ENCODE peak calls at places on chromosome X, in ten cellular contexts. One of them, this sample, is unnamed.

GRCh38 chrX:134570899-134571298 is 87.4 kb downstream of the PLAC1 start:
- DNase-seq in neural crest cell: no peak
- DNase-seq in AG04450: no peak
- DNase-seq in upper lobe of right lung: no peak
- DNase-seq in choroid plexus epithelial cell: no peak
- DNase-seq in GM13977: no peak
- DNase-seq in IMR-90: no peak
- DNase-seq in mammary epithelial cell: no peak
- DNase-seq in pancreas: no peak
- DNase-seq in lower leg skin: no peak
- DNase-seq in this sample: no peak

GRCh38 chrX:144637731-144638130 is 609.6 kb upstream of the SPANXN1 start:
- DNase-seq in neural crest cell: no peak
- DNase-seq in AG04450: no peak
- DNase-seq in upper lobe of right lung: no peak
- DNase-seq in choroid plexus epithelial cell: peak
- DNase-seq in GM13977: no peak
- DNase-seq in IMR-90: no peak
- DNase-seq in mammary epithelial cell: peak
- DNase-seq in pancreas: no peak
- DNase-seq in lower leg skin: no peak
- DNase-seq in this sample: no peak

GRCh38 chrX:132968282-132968681 is 9.9 kb upstream of the HS6ST2 start:
- DNase-seq in neural crest cell: no peak
- DNase-seq in AG04450: no peak
- DNase-seq in upper lobe of right lung: no peak
- DNase-seq in choroid plexus epithelial cell: peak
- DNase-seq in GM13977: no peak
- DNase-seq in IMR-90: no peak
- DNase-seq in mammary epithelial cell: no peak
- DNase-seq in pancreas: no peak
- DNase-seq in lower leg skin: no peak
- DNase-seq in this sample: no peak

GRCh38 chrX:16892504-16893362 is 22.6 kb upstream of the RBBP7 start:
- DNase-seq in neural crest cell: peak
- DNase-seq in AG04450: peak
- DNase-seq in upper lobe of right lung: no peak
- DNase-seq in choroid plexus epithelial cell: peak
- DNase-seq in GM13977: peak
- DNase-seq in IMR-90: peak
- DNase-seq in mammary epithelial cell: peak
- DNase-seq in pancreas: peak
- DNase-seq in lower leg skin: peak
- DNase-seq in this sample: peak

GRCh38 chrX:13001961-13002671 is 27.2 kb downstream of the TMSB4X start:
- DNase-seq in neural crest cell: no peak
- DNase-seq in AG04450: no peak
- DNase-seq in upper lobe of right lung: no peak
- DNase-seq in choroid plexus epithelial cell: no peak
- DNase-seq in GM13977: no peak
- DNase-seq in IMR-90: peak
- DNase-seq in mammary epithelial cell: peak
- DNase-seq in pancreas: no peak
- DNase-seq in lower leg skin: no peak
- DNase-seq in this sample: no peak

GRCh38 chrX:136812286-136812685 is 31.6 kb upstream of the ARHGEF6 start:
- DNase-seq in neural crest cell: no peak
- DNase-seq in AG04450: no peak
- DNase-seq in upper lobe of right lung: no peak
- DNase-seq in choroid plexus epithelial cell: peak
- DNase-seq in GM13977: no peak
- DNase-seq in IMR-90: peak
- DNase-seq in mammary epithelial cell: no peak
- DNase-seq in pancreas: no peak
- DNase-seq in lower leg skin: no peak
- DNase-seq in this sample: no peak

GRCh38 chrX:129717902-129718301 is 20.9 kb upstream of the XPNPEP2 start:
- DNase-seq in neural crest cell: no peak
- DNase-seq in AG04450: no peak
- DNase-seq in upper lobe of right lung: no peak
- DNase-seq in choroid plexus epithelial cell: peak
- DNase-seq in GM13977: no peak
- DNase-seq in IMR-90: peak
- DNase-seq in mammary epithelial cell: peak
- DNase-seq in pancreas: no peak
- DNase-seq in lower leg skin: peak
- DNase-seq in this sample: no peak

GRCh38 chrX:30309139-30309571 is at the start of gene NR0B1:
- DNase-seq in neural crest cell: no peak
- DNase-seq in AG04450: no peak
- DNase-seq in upper lobe of right lung: no peak
- DNase-seq in choroid plexus epithelial cell: no peak
- DNase-seq in GM13977: peak
- DNase-seq in IMR-90: no peak
- DNase-seq in mammary epithelial cell: no peak
- DNase-seq in pancreas: peak
- DNase-seq in lower leg skin: no peak
- DNase-seq in this sample: peak

GRCh38 chrX:10507181-10507580 is 113.2 kb downstream of the MID1 start:
- DNase-seq in neural crest cell: no peak
- DNase-seq in AG04450: no peak
- DNase-seq in upper lobe of right lung: no peak
- DNase-seq in choroid plexus epithelial cell: peak
- DNase-seq in GM13977: no peak
- DNase-seq in IMR-90: peak
- DNase-seq in mammary epithelial cell: peak
- DNase-seq in pancreas: no peak
- DNase-seq in lower leg skin: no peak
- DNase-seq in this sample: no peak

GRCh38 chrX:12327836-12328235 is 189.6 kb downstream of the FRMPD4 start:
- DNase-seq in neural crest cell: no peak
- DNase-seq in AG04450: no peak
- DNase-seq in upper lobe of right lung: no peak
- DNase-seq in choroid plexus epithelial cell: no peak
- DNase-seq in GM13977: no peak
- DNase-seq in IMR-90: peak
- DNase-seq in mammary epithelial cell: peak
- DNase-seq in pancreas: no peak
- DNase-seq in lower leg skin: no peak
- DNase-seq in this sample: no peak

GRCh38 chrX:9912341-9912740 is 54.8 kb upstream of the CLDN34 start:
- DNase-seq in neural crest cell: no peak
- DNase-seq in AG04450: no peak
- DNase-seq in upper lobe of right lung: no peak
- DNase-seq in choroid plexus epithelial cell: no peak
- DNase-seq in GM13977: no peak
- DNase-seq in IMR-90: peak
- DNase-seq in mammary epithelial cell: peak
- DNase-seq in pancreas: no peak
- DNase-seq in lower leg skin: no peak
- DNase-seq in this sample: peak

GRCh38 chrX:66912417-66912816 is 273.5 kb upstream of the EDA2R start:
- DNase-seq in neural crest cell: no peak
- DNase-seq in AG04450: no peak
- DNase-seq in upper lobe of right lung: no peak
- DNase-seq in choroid plexus epithelial cell: no peak
- DNase-seq in GM13977: no peak
- DNase-seq in IMR-90: no peak
- DNase-seq in mammary epithelial cell: no peak
- DNase-seq in pancreas: no peak
- DNase-seq in lower leg skin: no peak
- DNase-seq in this sample: no peak

GRCh38 chrX:66919280-66919832 is 280.5 kb upstream of the EDA2R start:
- DNase-seq in neural crest cell: no peak
- DNase-seq in AG04450: no peak
- DNase-seq in upper lobe of right lung: no peak
- DNase-seq in choroid plexus epithelial cell: no peak
- DNase-seq in GM13977: no peak
- DNase-seq in IMR-90: no peak
- DNase-seq in mammary epithelial cell: no peak
- DNase-seq in pancreas: no peak
- DNase-seq in lower leg skin: no peak
- DNase-seq in this sample: no peak

GRCh38 chrX:66918511-66918910 is 279.6 kb upstream of the EDA2R start:
- DNase-seq in neural crest cell: no peak
- DNase-seq in AG04450: no peak
- DNase-seq in upper lobe of right lung: no peak
- DNase-seq in choroid plexus epithelial cell: no peak
- DNase-seq in GM13977: no peak
- DNase-seq in IMR-90: no peak
- DNase-seq in mammary epithelial cell: no peak
- DNase-seq in pancreas: no peak
- DNase-seq in lower leg skin: no peak
- DNase-seq in this sample: no peak

GRCh38 chrX:66914082-66914481 is 275.2 kb upstream of the EDA2R start:
- DNase-seq in neural crest cell: no peak
- DNase-seq in AG04450: no peak
- DNase-seq in upper lobe of right lung: no peak
- DNase-seq in choroid plexus epithelial cell: peak
- DNase-seq in GM13977: no peak
- DNase-seq in IMR-90: no peak
- DNase-seq in mammary epithelial cell: peak
- DNase-seq in pancreas: no peak
- DNase-seq in lower leg skin: no peak
- DNase-seq in this sample: peak

DNA sequence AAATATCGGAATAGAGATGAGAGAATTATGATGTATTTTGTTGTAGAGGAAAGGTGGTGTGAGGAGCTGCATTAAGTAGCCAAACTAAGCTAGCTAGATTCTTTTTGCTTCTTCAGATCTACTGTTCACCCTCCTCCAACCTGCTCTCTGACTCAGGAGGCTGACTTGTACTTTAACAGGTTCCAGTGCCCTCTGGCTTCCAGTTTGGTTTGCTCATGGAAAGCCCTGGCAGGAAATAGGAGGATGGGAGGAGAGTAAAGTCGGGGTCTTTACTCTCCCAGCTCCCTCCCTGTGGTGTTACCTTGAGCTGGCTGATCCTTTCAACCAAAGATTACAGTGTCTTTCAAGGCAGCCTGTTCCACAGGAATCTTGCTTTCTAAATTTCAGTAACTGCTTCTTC is 277.0 kb upstream of the EDA2R start:
- DNase-seq in neural crest cell: no peak
- DNase-seq in AG04450: no peak
- DNase-seq in upper lobe of right lung: no peak
- DNase-seq in choroid plexus epithelial cell: no peak
- DNase-seq in GM13977: no peak
- DNase-seq in IMR-90: no peak
- DNase-seq in mammary epithelial cell: no peak
- DNase-seq in pancreas: no peak
- DNase-seq in lower leg skin: no peak
- DNase-seq in this sample: no peak
- TF ChIP-seq CTCF in neural crest cell: no peak
- TF ChIP-seq CTCF in AG04450: no peak
- TF ChIP-seq CTCF in upper lobe of right lung: no peak
- TF ChIP-seq CTCF in choroid plexus epithelial cell: no peak
- TF ChIP-seq CTCF in GM13977: no peak
- TF ChIP-seq CTCF in IMR-90: no peak
- TF ChIP-seq CTCF in mammary epithelial cell: no peak
- TF ChIP-seq CTCF in pancreas: no peak
- TF ChIP-seq CTCF in lower leg skin: no peak
- TF ChIP-seq CTCF in this sample: no peak

GRCh38 chrX:79588233-79588632 is 221.1 kb upstream of the ITM2A start:
- DNase-seq in neural crest cell: no peak
- DNase-seq in AG04450: no peak
- DNase-seq in upper lobe of right lung: no peak
- DNase-seq in choroid plexus epithelial cell: no peak
- DNase-seq in GM13977: no peak
- DNase-seq in IMR-90: no peak
- DNase-seq in mammary epithelial cell: no peak
- DNase-seq in pancreas: no peak
- DNase-seq in lower leg skin: no peak
- DNase-seq in this sample: no peak

GRCh38 chrX:79592259-79592658 is 225.1 kb upstream of the ITM2A start:
- DNase-seq in neural crest cell: no peak
- DNase-seq in AG04450: no peak
- DNase-seq in upper lobe of right lung: no peak
- DNase-seq in choroid plexus epithelial cell: no peak
- DNase-seq in GM13977: no peak
- DNase-seq in IMR-90: no peak
- DNase-seq in mammary epithelial cell: no peak
- DNase-seq in pancreas: no peak
- DNase-seq in lower leg skin: no peak
- DNase-seq in this sample: no peak
- TF ChIP-seq CTCF in neural crest cell: peak
- TF ChIP-seq CTCF in AG04450: no peak
- TF ChIP-seq CTCF in upper lobe of right lung: no peak
- TF ChIP-seq CTCF in choroid plexus epithelial cell: no peak
- TF ChIP-seq CTCF in GM13977: peak
- TF ChIP-seq CTCF in IMR-90: peak
- TF ChIP-seq CTCF in mammary epithelial cell: no peak
- TF ChIP-seq CTCF in pancreas: no peak
- TF ChIP-seq CTCF in lower leg skin: no peak
- TF ChIP-seq CTCF in this sample: no peak

DNA sequence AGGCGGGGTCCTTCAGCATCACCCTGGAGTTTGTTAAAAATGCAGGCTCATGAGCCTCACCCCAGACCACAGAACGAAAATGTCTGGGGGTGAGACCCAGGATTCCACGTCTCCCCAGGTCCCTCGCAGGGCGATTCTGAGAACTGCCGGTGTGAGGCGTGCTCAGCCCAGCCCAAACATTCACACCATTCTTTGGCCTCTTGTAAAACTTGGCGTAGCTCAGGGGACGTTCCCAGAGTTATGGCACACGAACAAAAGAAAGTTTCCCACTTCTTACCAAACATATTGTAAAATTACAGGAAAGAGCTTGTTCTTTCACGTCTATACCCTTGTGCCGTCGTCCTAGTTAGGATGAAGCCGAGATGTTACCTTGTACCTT is 12.9 kb downstream of the CD99 start:
- DNase-seq in neural crest cell: no peak
- DNase-seq in AG04450: no peak
- DNase-seq in upper lobe of right lung: no peak
- DNase-seq in choroid plexus epithelial cell: peak
- DNase-seq in GM13977: no peak
- DNase-seq in IMR-90: no peak
- DNase-seq in mammary epithelial cell: peak
- DNase-seq in pancreas: no peak
- DNase-seq in lower leg skin: no peak
- DNase-seq in this sample: no peak
- TF ChIP-seq CTCF in neural crest cell: no peak
- TF ChIP-seq CTCF in AG04450: no peak
- TF ChIP-seq CTCF in upper lobe of right lung: peak
- TF ChIP-seq CTCF in choroid plexus epithelial cell: peak
- TF ChIP-seq CTCF in GM13977: no peak
- TF ChIP-seq CTCF in IMR-90: no peak
- TF ChIP-seq CTCF in mammary epithelial cell: peak
- TF ChIP-seq CTCF in pancreas: no peak
- TF ChIP-seq CTCF in lower leg skin: no peak
- TF ChIP-seq CTCF in this sample: no peak

DNA sequence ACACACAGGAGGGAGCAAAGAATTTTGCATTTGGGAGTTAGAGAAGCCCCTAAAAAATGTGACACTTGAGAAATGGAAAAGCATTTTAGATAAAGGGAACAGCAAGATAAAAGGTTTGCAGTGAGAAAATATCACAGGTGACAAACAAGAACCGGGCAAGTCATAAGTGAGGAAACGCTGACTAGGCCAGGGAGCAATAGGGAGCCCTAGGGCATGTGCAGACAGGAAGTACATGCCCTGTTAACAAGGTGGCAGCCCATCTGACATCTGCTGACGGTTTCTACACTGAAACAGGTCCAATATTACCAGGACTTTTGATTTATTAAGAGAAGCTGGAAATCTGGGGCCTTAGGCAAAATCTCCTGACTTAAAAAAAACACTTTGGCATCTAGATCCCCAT is 4.0 kb upstream of the IL13RA1 start:
- DNase-seq in neural crest cell: no peak
- DNase-seq in AG04450: no peak
- DNase-seq in upper lobe of right lung: no peak
- DNase-seq in choroid plexus epithelial cell: no peak
- DNase-seq in GM13977: no peak
- DNase-seq in IMR-90: no peak
- DNase-seq in mammary epithelial cell: peak
- DNase-seq in pancreas: no peak
- DNase-seq in lower leg skin: no peak
- DNase-seq in this sample: no peak
- TF ChIP-seq CTCF in neural crest cell: no peak
- TF ChIP-seq CTCF in AG04450: no peak
- TF ChIP-seq CTCF in upper lobe of right lung: no peak
- TF ChIP-seq CTCF in choroid plexus epithelial cell: no peak
- TF ChIP-seq CTCF in GM13977: no peak
- TF ChIP-seq CTCF in IMR-90: no peak
- TF ChIP-seq CTCF in mammary epithelial cell: no peak
- TF ChIP-seq CTCF in pancreas: no peak
- TF ChIP-seq CTCF in lower leg skin: no peak
- TF ChIP-seq CTCF in this sample: no peak